ENCODE peak calls at places on chromosome 20, in eight cellular contexts. C, O, F, J, Q, Y, W and T are unnamed samples.

GRCh38 chr20:53842301-53843099 is 227.9 kb downstream of the BCAS1 start:
- DNase-seq in C (no peak), O (no peak), F (no peak), J (no peak), Q (no peak), Y (peak; percentile 28), W (no peak), T (no peak)

GRCh38 chr20:17403496-17403895 is 127.7 kb downstream of the BFSP1 start:
- DNase-seq in C (no peak), O (no peak), F (no peak), J (no peak), Q (no peak), Y (no peak), W (no peak), T (no peak)

GRCh38 chr20:62944746-62945145 is 6.8 kb downstream of the GID8 start:
- DNase-seq in C (no peak), O (no peak), F (no peak), J (no peak), Q (no peak), Y (no peak), W (peak; percentile 69), T (no peak)

GRCh38 chr20:40868568-40869223 is 159.9 kb upstream of the TOP1 start:
- DNase-seq in C (no peak), O (no peak), F (peak; percentile 16), J (peak; percentile 48), Q (no peak), Y (no peak), W (no peak), T (peak; percentile 77)

GRCh38 chr20:63102720-63103375 is 96.1 kb upstream of the BHLHE23 start:
- DNase-seq in C (peak; percentile 57), O (peak; percentile 39), F (no peak), J (no peak), Q (no peak), Y (peak; percentile 70), W (peak; percentile 84), T (no peak)

GRCh38 chr20:59515013-59515905 is 89.1 kb upstream of the PHACTR3 start:
- DNase-seq in C (peak; percentile 98), O (peak; percentile 69), F (peak; percentile 26), J (peak; percentile 85), Q (peak; percentile 26), Y (no peak), W (no peak), T (peak; percentile 61)

GRCh38 chr20:7853493-7853892 is 86.8 kb downstream of the HAO1 start:
- DNase-seq in C (no peak), O (no peak), F (no peak), J (no peak), Q (no peak), Y (no peak), W (no peak), T (no peak)

GRCh38 chr20:19813839-19814238 is 55.8 kb downstream of the RIN2 start:
- DNase-seq in C (no peak), O (no peak), F (no peak), J (peak; percentile 21), Q (no peak), Y (no peak), W (no peak), T (peak; percentile 87)

GRCh38 chr20:32116079-32116521 is 6.6 kb downstream of the TM9SF4 start:
- DNase-seq in C (no peak), O (no peak), F (no peak), J (no peak), Q (no peak), Y (no peak), W (peak; percentile 15), T (no peak)

GRCh38 chr20:48049171-48049570 is 263.9 kb upstream of the SULF2 start:
- DNase-seq in C (no peak), O (no peak), F (no peak), J (no peak), Q (no peak), Y (no peak), W (no peak), T (no peak)

GRCh38 chr20:59242714-59243626 is 57.4 kb upstream of the EDN3 start:
- DNase-seq in C (no peak), O (no peak), F (no peak), J (no peak), Q (no peak), Y (no peak), W (no peak), T (no peak)

GRCh38 chr20:59006864-59007757 is at the start of gene CTSZ:
- DNase-seq in C (peak; percentile 91), O (peak; percentile 81), F (no peak), J (no peak), Q (no peak), Y (peak; percentile 60), W (peak; percentile 85), T (peak; percentile 34)